ENCODE peak calls at places on chromosomes 3 and 15, in seven cellular contexts. U, X, J, V, P, R and M are unnamed samples.

GRCh38 chr15:90859234-90860131 is 8.9 kb upstream of the FURIN start:
- ATAC-seq in U (no peak), X (no peak), J (peak), V (no peak), P (no peak), R (no peak), M (no peak)

GRCh38 chr15:78880242-78880533 is 7.5 kb downstream of the MORF4L1 start:
- ATAC-seq in U (no peak), X (no peak), J (no peak), V (no peak), P (no peak), R (no peak), M (peak)

GRCh38 chr3:167839460-167839859 is 103.9 kb downstream of the SERPINI1 start:
- ATAC-seq in U (no peak), X (no peak), J (no peak), V (no peak), P (no peak), R (no peak), M (no peak)

GRCh38 chr3:189186093-189186492 is 14.3 kb downstream of the TPRG1 start:
- ATAC-seq in U (no peak), X (peak), J (peak), V (no peak), P (peak), R (no peak), M (no peak)

GRCh38 chr3:161523916-161524315 is 27.3 kb downstream of the OTOL1 start:
- ATAC-seq in U (no peak), X (no peak), J (no peak), V (no peak), P (no peak), R (no peak), M (no peak)

GRCh38 chr15:77010842-77011241 is 15.9 kb downstream of the PSTPIP1 start:
- ATAC-seq in U (peak), X (no peak), J (no peak), V (no peak), P (no peak), R (peak), M (no peak)

GRCh38 chr3:147372525-147373027 is 33.8 kb downstream of the ZIC4 start:
- ATAC-seq in U (no peak), X (no peak), J (no peak), V (no peak), P (no peak), R (no peak), M (no peak)

GRCh38 chr15:73024161-73024560 is 28.1 kb upstream of the NEO1 start:
- ATAC-seq in U (no peak), X (peak), J (no peak), V (no peak), P (no peak), R (no peak), M (no peak)

GRCh38 chr3:156728267-156728985 is 54.0 kb downstream of the TIPARP start:
- ATAC-seq in U (no peak), X (no peak), J (peak), V (no peak), P (no peak), R (no peak), M (no peak)

GRCh38 chr15:65451989-65452388 is 29.2 kb upstream of the IGDCC4 start:
- ATAC-seq in U (no peak), X (no peak), J (no peak), V (no peak), P (no peak), R (no peak), M (no peak)

GRCh38 chr3:116630494-116630893 is 79.1 kb upstream of the TUSC7 start:
- ATAC-seq in U (no peak), X (no peak), J (no peak), V (no peak), P (no peak), R (no peak), M (no peak)

GRCh38 chr3:185075547-185075946 is 77.3 kb downstream of the C3orf70 start:
- ATAC-seq in U (no peak), X (no peak), J (no peak), V (no peak), P (no peak), R (no peak), M (no peak)

GRCh38 chr3:129014148-129014547 is 13.0 kb downstream of the EFCC1 start:
- ATAC-seq in U (no peak), X (peak), J (no peak), V (no peak), P (no peak), R (no peak), M (no peak)

GRCh38 chr15:38860253-38860652 is 295.6 kb upstream of the RASGRP1 start:
- ATAC-seq in U (no peak), X (peak), J (peak), V (no peak), P (no peak), R (no peak), M (no peak)